ENCODE peak calls at places on chromosome 11, in ten cellular contexts. W is NCI-H82; X is CD8-positive, alpha-beta memory T cell; U is CD4-positive, CD25-positive, alpha-beta regulatory T cell; Y is stomach; I is choroid plexus epithelial cell; C is stromal cell of bone marrow; V is cardiac muscle cell; S is central memory CD4-positive, alpha-beta T cell; T is amniotic epithelial cell. P is an unnamed sample.

GRCh38 chr11:131744847-131745246 is 374.4 kb downstream of the NTM start:
- DNase-seq in W (no peak), X (no peak), Y (no peak), U (no peak), I (peak), S (no peak), C (peak), T (peak), V (no peak), P (no peak)

GRCh38 chr11:413120-414081 is 1.4 kb downstream of the SIGIRR start:
- DNase-seq in Y (no peak), U (peak), V (no peak), W (no peak), S (no peak), I (no peak), T (no peak), X (peak), C (no peak), P (no peak)

GRCh38 chr11:8098361-8098760 is 17.4 kb downstream of the TUB start:
- DNase-seq in S (no peak), T (peak), Y (peak), V (peak), C (peak), X (no peak), W (no peak), I (peak), U (no peak), P (no peak)

GRCh38 chr11:8814209-8814922 is 96.6 kb upstream of the AKIP1 start:
- DNase-seq in W (no peak), Y (no peak), C (no peak), V (no peak), I (no peak), T (no peak), X (no peak), U (peak), S (no peak), P (no peak)

GRCh38 chr11:78811622-78812021 is 237.0 kb upstream of the NARS2 start:
- DNase-seq in X (no peak), I (no peak), V (no peak), W (no peak), T (no peak), C (no peak), S (no peak), Y (no peak), U (no peak), P (no peak)

GRCh38 chr11:46436113-46436512 is 44.5 kb upstream of the CHRM4 start:
- DNase-seq in T (no peak), I (no peak), W (peak), Y (no peak), V (no peak), X (no peak), C (no peak), U (no peak), S (no peak), P (no peak)

GRCh38 chr11:62879554-62879953 is 1.1 kb upstream of the SLC3A2 start:
- DNase-seq in I (peak), W (no peak), S (no peak), U (no peak), C (no peak), X (no peak), Y (peak), V (peak), T (no peak), P (no peak)

GRCh38 chr11:11524436-11525038 is 97.3 kb downstream of the GALNT18 start:
- DNase-seq in Y (no peak), C (no peak), U (no peak), V (no peak), T (no peak), X (no peak), I (no peak), S (no peak), W (no peak), P (no peak)

GRCh38 chr11:11913395-11913794 is 71.6 kb downstream of the USP47 start:
- DNase-seq in C (no peak), I (no peak), W (no peak), X (no peak), Y (no peak), V (no peak), U (no peak), T (no peak), S (no peak), P (no peak)

GRCh38 chr11:6397636-6398035 is 7.4 kb downstream of the SMPD1 start:
- DNase-seq in U (no peak), T (peak), W (no peak), X (no peak), Y (no peak), S (no peak), C (no peak), I (peak), V (peak), P (no peak)

GRCh38 chr11:114163231-114163631 is 103.7 kb downstream of the ZBTB16 start:
- DNase-seq in Y (peak), V (peak), X (no peak), I (no peak), C (no peak), U (no peak), W (no peak), S (no peak), T (peak), P (no peak)

GRCh38 chr11:63768232-63769043 is at the start of gene ZFTA:
- DNase-seq in I (peak), V (peak), X (peak), C (no peak), Y (peak), W (peak), T (peak), S (peak), U (peak), P (peak)

GRCh38 chr11:118929496-118930151 is 3.9 kb upstream of the BCL9L start:
- DNase-seq in U (peak), T (peak), I (peak), S (peak), C (peak), Y (peak), V (peak), W (peak), X (peak), P (peak)

GRCh38 chr11:112881461-112881860 is 79.8 kb upstream of the NCAM1 start:
- DNase-seq in S (no peak), V (peak), C (peak), X (no peak), W (peak), U (no peak), I (peak), T (peak), Y (peak), P (no peak)